ENCODE peak calls at places on chromosome 3, in six cellular contexts. R is H9, T is mesenchymal stem cell, G is IMR-90, E is neuronal stem cell, A is H1. N is an unnamed sample.

GRCh38 chr3:24302382-24302781 is 192.3 kb downstream of the THRB start:
- DNase-seq in R (no peak), T (no peak), G (no peak), E (no peak), A (no peak), N (no peak)

GRCh38 chr3:66138336-66139234 is 82.2 kb upstream of the SLC25A26 start:
- DNase-seq in R (peak; percentile 79), T (peak; percentile 67), G (peak; percentile 68), E (peak; percentile 29), A (peak; percentile 67), N (peak; percentile 84)

GRCh38 chr3:28761380-28761779 is 412.8 kb upstream of the AZI2 start:
- DNase-seq in R (no peak), T (no peak), G (no peak), E (no peak), A (no peak), N (no peak)

GRCh38 chr3:134824676-134825290 is 29.7 kb downstream of the EPHB1 start:
- DNase-seq in R (no peak), T (no peak), G (no peak), E (no peak), A (no peak), N (no peak)

GRCh38 chr3:30604566-30604965 is 1.8 kb upstream of the TGFBR2 start:
- DNase-seq in R (no peak), T (no peak), G (no peak), E (no peak), A (no peak), N (no peak)

GRCh38 chr3:36792342-36792741 is 28.0 kb upstream of the DCLK3 start:
- DNase-seq in R (peak; percentile 75), T (peak; percentile 38), G (peak; percentile 24), E (peak; percentile 46), A (peak; percentile 66), N (peak; percentile 86)

GRCh38 chr3:16665282-16665741 is 60.1 kb upstream of the DAZL start:
- DNase-seq in R (no peak), T (peak; percentile 10), G (no peak), E (no peak), A (no peak), N (peak; percentile 94)

GRCh38 chr3:5054098-5054497 is 68.0 kb upstream of the ARL8B start:
- DNase-seq in R (no peak), T (no peak), G (no peak), E (no peak), A (no peak), N (no peak)

GRCh38 chr3:67654099-67654831 is at the start of gene SUCLG2:
- DNase-seq in R (peak; percentile 88), T (peak; percentile 89), G (peak; percentile 75), E (peak; percentile 72), A (peak; percentile 87), N (peak; percentile 93)

GRCh38 chr3:188348445-188349244 is 194.7 kb downstream of the LPP start:
- DNase-seq in R (no peak), T (peak; percentile 86), G (peak; percentile 85), E (no peak), A (no peak), N (peak; percentile 46)

GRCh38 chr3:89740881-89741177 is 633.4 kb downstream of the EPHA3 start:
- DNase-seq in R (no peak), T (peak; percentile 3), G (peak; percentile 61), E (no peak), A (no peak), N (no peak)

GRCh38 chr3:157063926-157064325 is 96.0 kb downstream of the CCNL1 start:
- DNase-seq in R (no peak), T (no peak), G (peak; percentile 43), E (no peak), A (no peak), N (no peak)

GRCh38 chr3:150130404-150131100 is 159.9 kb upstream of the PFN2 start:
- DNase-seq in R (peak; percentile 87), T (no peak), G (no peak), E (no peak), A (peak; percentile 72), N (peak; percentile 93)

GRCh38 chr3:12292770-12293169 is 3.9 kb downstream of the PPARG start:
- DNase-seq in R (no peak), T (no peak), G (no peak), E (no peak), A (no peak), N (no peak)

GRCh38 chr3:141000027-141000663 is 51.0 kb upstream of the SPSB4 start:
- DNase-seq in R (peak; percentile 84), T (peak; percentile 62), G (peak; percentile 42), E (peak; percentile 48), A (peak; percentile 76), N (peak; percentile 88)

GRCh38 chr3:4495294-4496110 is 2.4 kb downstream of the ITPR1 start:
- DNase-seq in R (no peak), T (no peak), G (no peak), E (no peak), A (no peak), N (no peak)

GRCh38 chr3:38649500-38650247 is at the start of gene SCN5A:
- DNase-seq in R (peak; percentile 73), T (peak; percentile 11), G (no peak), E (no peak), A (peak; percentile 82), N (peak; percentile 54)
- H3K23ac ChIP-seq in R (no peak within 1 kb of the TSS), T (peak within 1 kb of the TSS; percentile 51), G (peak within 1 kb of the TSS; percentile 57), E (no peak within 1 kb of the TSS), A (no peak within 1 kb of the TSS), N (peak within 1 kb of the TSS; percentile 37)

GRCh38 chr3:186167646-186168045 is 58.8 kb upstream of the ETV5 start:
- DNase-seq in R (no peak), T (no peak), G (no peak), E (no peak), A (no peak), N (no peak)
- H3K27ac ChIP-seq in R (no peak overlapping the region), T (no peak overlapping the region), G (no peak overlapping the region), E (no peak overlapping the region), A (no peak overlapping the region), N (no peak overlapping the region)

GRCh38 chr3:71099997-71100719 is 483.4 kb downstream of the FOXP1 start:
- DNase-seq in R (no peak), T (no peak), G (no peak), E (no peak), A (no peak), N (no peak)
- H3K23ac ChIP-seq in R (no peak overlapping the region), T (no peak overlapping the region), G (peak overlapping the region; percentile 27), E (no peak overlapping the region), A (no peak overlapping the region), N (no peak overlapping the region)

GRCh38 chr3:118988198-118988842 is 46.3 kb downstream of the IGSF11 start:
- DNase-seq in R (no peak), T (no peak), G (no peak), E (no peak), A (no peak), N (no peak)
- H3K27ac ChIP-seq in R (no peak overlapping the region), T (no peak overlapping the region), G (no peak overlapping the region), E (no peak overlapping the region), A (no peak overlapping the region), N (no peak overlapping the region)

GRCh38 chr3:98765721-98766120 is 2.6 kb downstream of the ST3GAL6 start:
- DNase-seq in R (no peak), T (no peak), G (no peak), E (no peak), A (no peak), N (no peak)

GRCh38 chr3:98763814-98764691 is 913 bp downstream of the ST3GAL6 start:
- DNase-seq in R (no peak), T (peak; percentile 75), G (no peak), E (no peak), A (no peak), N (no peak)

GRCh38 chr3:98764692-98765002 is 1.5 kb downstream of the ST3GAL6 start:
- DNase-seq in R (no peak), T (no peak), G (no peak), E (no peak), A (no peak), N (no peak)

GRCh38 chr3:98761656-98762229 is 1.4 kb upstream of the ST3GAL6 start:
- DNase-seq in R (no peak), T (peak; percentile 26), G (no peak), E (no peak), A (no peak), N (no peak)

GRCh38 chr3:98763076-98763475 is at the start of gene ST3GAL6:
- DNase-seq in R (no peak), T (peak; percentile 73), G (peak; percentile 42), E (no peak), A (no peak), N (no peak)
- H3K23ac ChIP-seq in R (no peak within 1 kb of the TSS), T (no peak within 1 kb of the TSS), G (peak within 1 kb of the TSS; percentile 20), E (no peak within 1 kb of the TSS), A (no peak within 1 kb of the TSS), N (no peak within 1 kb of the TSS)

GRCh38 chr3:125120370-125121122 is 64.7 kb upstream of the HEG1 start:
- DNase-seq in R (peak; percentile 94), T (no peak), G (no peak), E (peak; percentile 63), A (peak; percentile 77), N (peak; percentile 93)
- H3K27ac ChIP-seq in R (no peak overlapping the region), T (no peak overlapping the region), G (no peak overlapping the region), E (peak overlapping the region; percentile 4), A (peak overlapping the region; percentile 26), N (peak overlapping the region; percentile 15)

GRCh38 chr3:178807694-178808093 is 263.9 kb downstream of the ZMAT3 start:
- DNase-seq in R (no peak), T (no peak), G (no peak), E (no peak), A (no peak), N (no peak)

GRCh38 chr3:178808748-178809147 is 262.9 kb downstream of the ZMAT3 start:
- DNase-seq in R (no peak), T (no peak), G (no peak), E (no peak), A (no peak), N (no peak)

GRCh38 chr3:178802993-178803693 is 266.9 kb downstream of the KCNMB2 start:
- DNase-seq in R (no peak), T (peak; percentile 59), G (no peak), E (no peak), A (no peak), N (no peak)

GRCh38 chr3:178804606-178805005 is 267.0 kb downstream of the ZMAT3 start:
- DNase-seq in R (no peak), T (no peak), G (no peak), E (no peak), A (no peak), N (no peak)

GRCh38 chr3:178805746-178806145 is 265.9 kb downstream of the ZMAT3 start:
- DNase-seq in R (no peak), T (no peak), G (no peak), E (no peak), A (no peak), N (no peak)
- H3K23ac ChIP-seq in R (peak overlapping the region; percentile 69), T (no peak overlapping the region), G (no peak overlapping the region), E (no peak overlapping the region), A (no peak overlapping the region), N (no peak overlapping the region)

GRCh38 chr3:123397921-123398785 is 50.7 kb downstream of the ADCY5 start:
- DNase-seq in R (no peak), T (no peak), G (no peak), E (no peak), A (no peak), N (no peak)
- H3K27ac ChIP-seq in R (no peak overlapping the region), T (no peak overlapping the region), G (no peak overlapping the region), E (no peak overlapping the region), A (no peak overlapping the region), N (no peak overlapping the region)

N was measured in mesendoderm.